ENCODE peak calls at places on chromosomes 7 and 10, in four cellular contexts. One of them, this sample, is unnamed.

GRCh38 chr7:121076350-121077164 is 88.0 kb downstream of the CPED1 start:
- DNase-seq in IMR-90: peak
- DNase-seq in activated gamma-delta T cell: no peak
- DNase-seq in stimulated activated CD8-positive, alpha-beta memory T cell treated with anti-CD3 and anti-CD28 coated beads, Interleukin-2, amount 100 ng/mL, for 48 hours: no peak
- DNase-seq in this sample: no peak

GRCh38 chr10:34538291-34538829 is 276.7 kb downstream of the PARD3 start:
- DNase-seq in IMR-90: no peak
- DNase-seq in activated gamma-delta T cell: no peak
- DNase-seq in stimulated activated CD8-positive, alpha-beta memory T cell treated with anti-CD3 and anti-CD28 coated beads, Interleukin-2, amount 100 ng/mL, for 48 hours: no peak
- DNase-seq in this sample: no peak

GRCh38 chr7:116525913-116526857 is 1.3 kb downstream of the CAV1 start:
- DNase-seq in IMR-90: peak
- DNase-seq in activated gamma-delta T cell: peak
- DNase-seq in stimulated activated CD8-positive, alpha-beta memory T cell treated with anti-CD3 and anti-CD28 coated beads, Interleukin-2, amount 100 ng/mL, for 48 hours: peak
- DNase-seq in this sample: peak

GRCh38 chr10:33942508-33942907 is 608.0 kb upstream of the NRP1 start:
- DNase-seq in IMR-90: no peak
- DNase-seq in activated gamma-delta T cell: no peak
- DNase-seq in stimulated activated CD8-positive, alpha-beta memory T cell treated with anti-CD3 and anti-CD28 coated beads, Interleukin-2, amount 100 ng/mL, for 48 hours: no peak
- DNase-seq in this sample: no peak

GRCh38 chr7:13794581-13794980 is 194.9 kb downstream of the ETV1 start:
- DNase-seq in IMR-90: no peak
- DNase-seq in activated gamma-delta T cell: no peak
- DNase-seq in stimulated activated CD8-positive, alpha-beta memory T cell treated with anti-CD3 and anti-CD28 coated beads, Interleukin-2, amount 100 ng/mL, for 48 hours: no peak
- DNase-seq in this sample: no peak

GRCh38 chr7:2971914-2972530 is 71.6 kb downstream of the CARD11 start:
- DNase-seq in IMR-90: no peak
- DNase-seq in activated gamma-delta T cell: no peak
- DNase-seq in stimulated activated CD8-positive, alpha-beta memory T cell treated with anti-CD3 and anti-CD28 coated beads, Interleukin-2, amount 100 ng/mL, for 48 hours: no peak
- DNase-seq in this sample: no peak

GRCh38 chr10:54402576-54402975 is 398.5 kb downstream of the PCDH15 start:
- DNase-seq in IMR-90: peak
- DNase-seq in activated gamma-delta T cell: no peak
- DNase-seq in stimulated activated CD8-positive, alpha-beta memory T cell treated with anti-CD3 and anti-CD28 coated beads, Interleukin-2, amount 100 ng/mL, for 48 hours: no peak
- DNase-seq in this sample: peak

GRCh38 chr10:14560794-14561765 is 213.6 kb downstream of the FAM107B start:
- DNase-seq in IMR-90: no peak
- DNase-seq in activated gamma-delta T cell: no peak
- DNase-seq in stimulated activated CD8-positive, alpha-beta memory T cell treated with anti-CD3 and anti-CD28 coated beads, Interleukin-2, amount 100 ng/mL, for 48 hours: no peak
- DNase-seq in this sample: no peak

GRCh38 chr7:142636751-142637150 is 112.5 kb upstream of the PRSS1 start:
- DNase-seq in IMR-90: no peak
- DNase-seq in activated gamma-delta T cell: no peak
- DNase-seq in stimulated activated CD8-positive, alpha-beta memory T cell treated with anti-CD3 and anti-CD28 coated beads, Interleukin-2, amount 100 ng/mL, for 48 hours: no peak
- DNase-seq in this sample: no peak

This sample was measured in HAP-1.